ENCODE peak calls at places on chromosomes 1 and 21, in ten cellular contexts. Z is endodermal cell, O is psoas muscle, I is heart left ventricle, D is breast epithelium, X is transverse colon, F is PC-9, K is vagina, P is Panc1, H is lower lobe of right lung. G is an unnamed sample. For H3K4me1 and H3K9me3, the result is how much of the 10 kb centered on the place peaks cover.

GRCh38 chr21:38323721-38324591 is 67.2 kb downstream of the KCNJ15 start:
- DNase-seq in Z (peak), P (no peak), I (no peak), O (no peak), H (no peak), F (no peak), D (no peak), X (no peak), K (no peak), G (no peak)

GRCh38 chr1:147071142-147071541 is 101.1 kb downstream of the PRKAB2 start:
- DNase-seq in D (no peak), P (no peak), I (no peak), K (no peak), Z (no peak), O (no peak), F (no peak), H (no peak), X (no peak), G (no peak)

GRCh38 chr1:66300986-66301451 is 232.9 kb upstream of the SGIP1 start:
- DNase-seq in K (no peak), I (no peak), O (no peak), D (no peak), P (no peak), F (no peak), H (no peak), Z (no peak), X (no peak), G (no peak)

GRCh38 chr1:62962794-62963776 is 179.2 kb downstream of the ATG4C start:
- DNase-seq in O (no peak), D (no peak), I (peak), Z (peak), H (no peak), P (peak), X (peak), K (no peak), F (no peak), G (peak)

GRCh38 chr1:31036749-31037500 is 28.6 kb downstream of the PUM1 start:
- DNase-seq in D (no peak), P (no peak), Z (no peak), O (no peak), K (no peak), X (no peak), I (no peak), F (no peak), H (no peak), G (no peak)

GRCh38 chr1:73998348-73998959 is 199.5 kb downstream of the LRRIQ3 start:
- DNase-seq in H (no peak), Z (no peak), I (no peak), X (no peak), F (peak), O (no peak), P (peak), D (no peak), K (no peak), G (no peak)

GRCh38 chr1:3192825-3193224 is 123.8 kb downstream of the PRDM16 start:
- DNase-seq in F (no peak), K (no peak), O (no peak), I (no peak), D (no peak), P (no peak), Z (no peak), X (no peak), H (no peak), G (no peak)

GRCh38 chr1:151989131-151989868 is 4.4 kb downstream of the S100A10 start:
- DNase-seq in X (peak), O (peak), D (no peak), K (no peak), I (peak), H (peak), Z (no peak), F (peak), P (no peak), G (no peak)

GRCh38 chr1:8116892-8117262 is 90.8 kb upstream of the ERRFI1 start:
- DNase-seq in O (peak), P (no peak), F (no peak), Z (no peak), X (peak), H (peak), I (peak), K (no peak), D (no peak), G (no peak)

GRCh38 chr1:18802231-18802630 is 57.2 kb downstream of the TAS1R2 start:
- DNase-seq in D (no peak), O (no peak), H (no peak), I (no peak), P (no peak), F (no peak), K (no peak), Z (no peak), X (no peak), G (no peak)

GRCh38 chr1:171817511-171818265 is 23.6 kb upstream of the DNM3 start:
- DNase-seq in P (no peak), H (no peak), Z (peak), X (peak), F (peak), I (no peak), D (no peak), O (no peak), K (no peak), G (peak)

GRCh38 chr1:11634759-11635158 is 19.5 kb downstream of the FBXO2 start:
- DNase-seq in F (no peak), O (no peak), D (no peak), P (no peak), I (no peak), K (no peak), X (no peak), Z (no peak), H (no peak), G (no peak)

GRCh38 chr1:111140680-111140967 is 601 bp downstream of the CEPT1 start:
- DNase-seq in K (peak), D (no peak), H (no peak), P (no peak), I (no peak), F (peak), Z (peak), X (peak), O (no peak), G (no peak)

GRCh38 chr1:68116643-68117235 is 66.3 kb upstream of the DIRAS3 start:
- DNase-seq in K (no peak), D (no peak), I (peak), O (no peak), F (peak), X (peak), Z (peak), H (no peak), P (no peak), G (peak)

GRCh38 chr1:26915204-26915842 is 1.5 kb upstream of the NR0B2 start:
- DNase-seq in I (peak), P (no peak), X (no peak), F (no peak), H (no peak), D (no peak), Z (no peak), K (no peak), O (peak), G (no peak)

GRCh38 chr21:24844672-24845071 is 762.6 kb downstream of the MRPL39 start:
- DNase-seq in D (no peak), K (no peak), I (peak), H (no peak), F (no peak), Z (no peak), P (no peak), O (no peak), X (no peak), G (peak)

GRCh38 chr21:42471206-42471605 is 24.8 kb downstream of the RSPH1 start:
- DNase-seq in P (no peak), X (peak), I (no peak), O (no peak), F (no peak), D (no peak), Z (peak), K (no peak), H (no peak), G (no peak)

GRCh38 chr21:31282095-31282709 is 61.9 kb downstream of the TIAM1 start:
- DNase-seq in D (no peak), X (peak), P (peak), H (no peak), O (no peak), K (no peak), F (no peak), I (peak), Z (no peak), G (no peak)

GRCh38 chr1:160837558-160838205 is 25.0 kb downstream of the CD244 start:
- DNase-seq in I (peak), P (no peak), D (peak), H (peak), O (peak), K (no peak), F (peak), X (peak), Z (no peak), G (peak)

GRCh38 chr1:37958690-37959089 is 11.8 kb upstream of the INPP5B start:
- DNase-seq in K (no peak), F (no peak), P (no peak), D (no peak), I (no peak), H (no peak), O (no peak), X (no peak), Z (no peak), G (no peak)

GRCh38 chr1:91742848-91743292 is 143.1 kb downstream of the TGFBR3 start:
- DNase-seq in F (no peak), X (peak), K (peak), O (peak), Z (no peak), I (no peak), P (no peak), H (no peak), D (peak), G (no peak)

GRCh38 chr1:14896381-14897079 is 257.0 kb upstream of the TMEM51 start:
- DNase-seq in D (no peak), K (no peak), H (no peak), P (no peak), I (no peak), X (no peak), Z (no peak), O (no peak), F (no peak), G (no peak)
- H3K4me1 ChIP-seq in D (under half), K (under half), H (under half), P (under half), I (under half), X (under half), Z (under half), O (under half), F (under half), G (under half)

DNA sequence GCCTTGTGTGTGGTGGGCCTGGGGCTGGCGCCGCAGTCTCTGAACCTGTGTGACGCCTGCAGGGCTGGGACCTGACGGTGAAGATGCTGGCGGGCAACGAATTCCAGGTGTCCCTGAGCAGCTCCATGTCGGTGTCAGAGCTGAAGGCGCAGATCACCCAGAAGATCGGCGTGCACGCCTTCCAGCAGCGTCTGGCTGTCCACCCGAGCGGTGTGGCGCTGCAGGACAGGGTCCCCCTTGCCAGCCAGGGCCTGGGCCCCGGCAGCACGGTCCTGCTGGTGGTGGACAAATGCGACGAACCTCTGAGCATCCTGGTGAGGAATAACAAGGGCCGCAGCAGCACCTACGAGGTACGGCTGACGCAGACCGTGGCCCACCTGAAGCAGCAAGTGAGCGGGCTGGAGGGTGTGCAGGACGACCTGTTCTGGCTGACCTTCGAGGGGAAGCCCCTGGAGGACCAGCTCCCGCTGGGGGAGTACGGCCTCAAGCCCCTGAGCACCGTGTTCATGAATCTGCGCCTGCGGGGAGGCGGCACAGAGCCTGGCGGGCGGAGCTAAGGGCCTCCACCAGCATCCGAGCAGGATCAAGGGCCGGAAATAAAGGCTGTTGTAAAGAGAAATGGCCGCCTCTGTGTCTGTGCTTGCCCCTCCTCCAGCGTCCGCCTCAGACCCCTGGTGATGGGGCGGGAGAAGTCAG is 773 bp downstream of the ISG15 start:
- DNase-seq in D (no peak), K (no peak), P (no peak), O (peak), I (peak), F (no peak), X (no peak), Z (peak), H (no peak), G (no peak)
- TF ChIP-seq CTCF in D (no peak), K (no peak), P (no peak), O (no peak), I (no peak), F (no peak), X (no peak), Z (no peak), H (no peak), G (no peak)

GRCh38 chr1:13456894-13457532 is 46.8 kb downstream of the PRAMEF20 start:
- DNase-seq in F (no peak), X (no peak), H (no peak), O (no peak), P (no peak), K (no peak), I (no peak), D (no peak), Z (no peak), G (no peak)

GRCh38 chr1:13450204-13450603 is 40.0 kb downstream of the PRAMEF20 start:
- DNase-seq in H (no peak), D (no peak), I (no peak), F (no peak), O (peak), K (no peak), Z (no peak), P (no peak), X (no peak), G (no peak)

GRCh38 chr1:13451399-13451965 is 41.2 kb downstream of the PRAMEF20 start:
- DNase-seq in K (no peak), P (no peak), D (no peak), H (no peak), I (no peak), X (no peak), Z (no peak), F (no peak), O (no peak), G (no peak)
- H3K9me3 ChIP-seq in K (under half), P (under half), D (under half), H (under half), I (under half), X (under half), Z (under half), F (under half), O (under half), G (under half)

DNA sequence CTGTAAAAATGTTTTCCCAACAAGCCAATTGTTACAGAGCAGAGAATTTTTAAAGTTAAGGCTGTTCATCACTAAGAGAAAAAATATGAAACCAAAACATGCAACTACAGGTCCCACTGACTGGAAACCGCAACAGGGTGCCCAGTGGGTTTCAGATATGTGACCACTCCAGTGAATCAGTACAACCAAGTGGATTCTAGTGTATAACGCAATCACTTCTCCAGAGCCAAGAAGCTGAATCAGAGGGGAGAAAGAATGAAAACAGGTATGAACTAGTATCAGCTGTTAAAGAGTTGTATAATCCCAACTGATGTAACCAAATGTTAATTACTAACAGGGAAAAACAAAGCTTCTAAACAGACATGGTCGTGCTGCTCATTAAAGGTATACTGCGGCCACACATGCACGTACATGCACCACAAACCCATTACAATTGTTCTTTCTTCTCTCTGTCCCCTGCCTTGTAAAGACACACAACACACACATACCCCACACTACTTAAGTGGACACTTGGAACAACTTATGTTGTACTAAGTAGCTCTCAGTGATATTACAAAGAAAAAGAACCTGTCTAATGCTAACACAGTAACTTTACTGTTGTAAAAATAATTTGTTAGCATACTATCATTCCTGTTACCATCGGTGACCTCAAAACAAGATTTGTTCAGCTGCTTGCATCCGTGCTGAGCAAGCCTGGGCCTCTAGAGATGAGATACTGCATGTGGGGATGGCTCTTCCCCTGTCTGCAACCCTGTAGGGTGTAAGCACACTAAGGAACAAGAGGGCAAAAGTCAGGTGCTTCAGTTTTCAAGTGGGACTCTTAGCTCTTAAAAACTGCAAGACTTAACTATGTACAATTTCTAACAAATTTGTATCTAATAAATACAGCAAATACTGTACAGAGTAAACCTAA is 74.2 kb downstream of the PTPN14 start:
- DNase-seq in Z (no peak), K (no peak), F (no peak), H (no peak), D (peak), O (no peak), I (no peak), P (no peak), X (no peak), G (no peak)
- H3K4me1 ChIP-seq in Z (under half), K (half or more), F (under half), H (under half), D (under half), O (half or more), I (under half), P (half or more), X (under half), G (under half)

G was measured in BE2C.